ENCODE peak calls at places on chromosomes 16 and 17, in five cellular contexts. G is endothelial cell of umbilical vein, D is HepG2, Y is K562, L is H1. E is an unnamed sample.

GRCh38 chr17:49180303-49180702 is 30.1 kb downstream of the GNGT2 start:
- DNase-seq in G (peak; percentile 63), D (peak; percentile 65), Y (peak; percentile 76), L (no peak), E (peak; percentile 79)

GRCh38 chr16:53933407-53933806 is 229.5 kb downstream of the FTO start:
- DNase-seq in G (no peak), D (no peak), Y (no peak), L (no peak), E (no peak)

GRCh38 chr17:75876190-75876937 is 2.0 kb downstream of the TRIM47 start:
- DNase-seq in G (peak; percentile 40), D (peak; percentile 97), Y (no peak), L (no peak), E (peak; percentile 74)

GRCh38 chr16:3564889-3565141 is 12.4 kb downstream of the NLRC3 start:
- DNase-seq in G (no peak), D (no peak), Y (no peak), L (no peak), E (no peak)

GRCh38 chr17:39617446-39618251 is 9.1 kb upstream of the PPP1R1B start:
- DNase-seq in G (peak; percentile 47), D (no peak), Y (peak; percentile 77), L (no peak), E (peak; percentile 79)

GRCh38 chr16:86634290-86634689 is 55.9 kb downstream of the FOXL1 start:
- DNase-seq in G (peak; percentile 32), D (no peak), Y (peak; percentile 41), L (no peak), E (peak; percentile 27)

GRCh38 chr17:42135664-42136653 is 13.4 kb downstream of the HSPB9 start:
- DNase-seq in G (peak; percentile 90), D (peak; percentile 91), Y (no peak), L (no peak), E (peak; percentile 76)

GRCh38 chr17:20253323-20253722 is 214.0 kb downstream of the LGALS9B start:
- DNase-seq in G (no peak), D (no peak), Y (no peak), L (no peak), E (no peak)

GRCh38 chr17:39652635-39653315 is 12.4 kb upstream of the TCAP start:
- DNase-seq in G (peak; percentile 42), D (peak; percentile 88), Y (no peak), L (no peak), E (no peak)

GRCh38 chr17:62614142-62614541 is 13.3 kb upstream of the MRC2 start:
- DNase-seq in G (no peak), D (no peak), Y (no peak), L (no peak), E (no peak)

GRCh38 chr17:71987634-71988033 is 133.2 kb upstream of the SOX9 start:
- DNase-seq in G (no peak), D (no peak), Y (no peak), L (no peak), E (no peak)

GRCh38 chr17:71765437-71765836 is 355.4 kb upstream of the SOX9 start:
- DNase-seq in G (no peak), D (no peak), Y (no peak), L (no peak), E (no peak)

GRCh38 chr17:21209511-21210175 is 4.3 kb downstream of the TMEM11 start:
- DNase-seq in G (no peak), D (no peak), Y (no peak), L (no peak), E (no peak)

GRCh38 chr17:12667299-12667958 is 1.7 kb downstream of the MYOCD start:
- DNase-seq in G (peak; percentile 5), D (peak; percentile 62), Y (no peak), L (peak; percentile 19), E (peak; percentile 90)

GRCh38 chr17:76686538-76687277 is 24.1 kb downstream of the MXRA7 start:
- DNase-seq in G (no peak), D (no peak), Y (peak; percentile 6), L (no peak), E (no peak)

GRCh38 chr17:72362466-72363335 is 241.9 kb downstream of the SOX9 start:
- DNase-seq in G (no peak), D (peak; percentile 85), Y (no peak), L (no peak), E (peak; percentile 55)

GRCh38 chr17:17824780-17825614 is 11.8 kb downstream of the SREBF1 start:
- DNase-seq in G (no peak), D (no peak), Y (no peak), L (no peak), E (peak; percentile 53)

GRCh38 chr17:61770752-61771533 is 92.4 kb downstream of the BRIP1 start:
- DNase-seq in G (no peak), D (no peak), Y (no peak), L (no peak), E (no peak)

GRCh38 chr17:67056746-67057490 is 12.6 kb downstream of the CACNG1 start:
- DNase-seq in G (no peak), D (no peak), Y (no peak), L (no peak), E (no peak)

GRCh38 chr17:37234106-37234505 is 141.7 kb upstream of the C17orf78 start:
- DNase-seq in G (no peak), D (no peak), Y (no peak), L (no peak), E (no peak)

GRCh38 chr16:70779361-70779760 is 21.6 kb downstream of the VAC14 start:
- DNase-seq in G (no peak), D (no peak), Y (no peak), L (no peak), E (no peak)

GRCh38 chr17:5237541-5238016 is 2.9 kb upstream of the SCIMP start:
- DNase-seq in G (peak; percentile 64), D (peak; percentile 81), Y (peak; percentile 68), L (peak; percentile 46), E (peak; percentile 77)

GRCh38 chr17:20244671-20245070 is 222.7 kb downstream of the LGALS9B start:
- DNase-seq in G (no peak), D (no peak), Y (no peak), L (no peak), E (no peak)

GRCh38 chr16:83581082-83581481 is 226.7 kb upstream of the HSBP1 start:
- DNase-seq in G (no peak), D (no peak), Y (no peak), L (no peak), E (no peak)

GRCh38 chr17:36755586-36755985 is 154.2 kb downstream of the MRM1 start:
- DNase-seq in G (peak; percentile 5), D (peak; percentile 20), Y (peak; percentile 55), L (peak; percentile 41), E (peak; percentile 74)

GRCh38 chr16:80041399-80041798 is 440.9 kb upstream of the MAF start:
- DNase-seq in G (no peak), D (no peak), Y (no peak), L (no peak), E (no peak)

GRCh38 chr16:47132310-47132709 is 11.4 kb downstream of the NETO2 start:
- DNase-seq in G (peak; percentile 54), D (no peak), Y (no peak), L (no peak), E (no peak)

DNA sequence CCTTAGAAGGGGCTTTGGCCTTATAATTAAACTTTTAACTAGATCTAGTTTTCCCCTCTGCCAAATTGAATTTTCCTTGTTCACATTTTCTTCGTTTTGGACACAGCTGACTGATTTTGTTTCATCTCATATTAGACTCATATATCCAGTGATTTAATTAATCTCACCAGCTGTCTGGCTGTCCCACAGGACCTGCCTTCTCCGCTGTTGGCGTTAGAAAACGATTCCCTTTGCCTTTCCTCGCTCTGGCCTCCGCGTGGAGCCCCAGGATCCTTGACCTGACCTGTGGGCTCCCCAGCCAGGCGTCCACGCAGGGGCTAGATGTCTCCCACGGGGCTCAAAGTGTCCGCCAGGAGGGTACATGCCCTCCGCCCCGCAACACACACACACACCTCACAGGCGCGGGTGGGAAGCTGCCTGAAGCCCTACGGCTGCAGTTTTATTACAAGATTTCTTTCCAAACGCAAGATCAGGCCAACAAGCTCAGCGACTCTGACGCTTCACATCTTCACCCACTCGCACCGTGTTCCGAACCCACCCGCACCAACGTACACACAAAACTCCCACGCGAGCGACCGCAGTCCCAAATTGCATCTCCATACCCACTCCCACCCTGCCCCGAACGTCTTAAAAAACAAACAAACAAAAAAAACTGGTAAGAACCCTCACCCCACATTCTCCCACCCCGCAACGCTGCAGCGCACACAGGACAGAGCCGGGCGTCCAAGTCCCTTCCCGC is 1.1 kb downstream of the RPRML start:
- DNase-seq in G (no peak), D (no peak), Y (no peak), L (no peak), E (no peak)
- H3K4me3 ChIP-seq in G (peak overlapping the region; percentile 46), D (no peak overlapping the region), Y (no peak overlapping the region), L (peak overlapping the region; percentile 53), E (peak overlapping the region; percentile 60)

GRCh38 chr17:79813826-79814623 is 17.1 kb upstream of the CBX8 start:
- DNase-seq in G (no peak), D (no peak), Y (no peak), L (no peak), E (no peak)

GRCh38 chr17:79818026-79818758 is 21.0 kb downstream of the CBX4 start:
- DNase-seq in G (no peak), D (no peak), Y (no peak), L (no peak), E (no peak)

GRCh38 chr17:79814966-79815835 is 18.3 kb upstream of the CBX8 start:
- DNase-seq in G (no peak), D (no peak), Y (no peak), L (no peak), E (no peak)

GRCh38 chr17:79814624-79814965 is 17.7 kb upstream of the CBX8 start:
- DNase-seq in G (no peak), D (no peak), Y (no peak), L (no peak), E (no peak)

DNA sequence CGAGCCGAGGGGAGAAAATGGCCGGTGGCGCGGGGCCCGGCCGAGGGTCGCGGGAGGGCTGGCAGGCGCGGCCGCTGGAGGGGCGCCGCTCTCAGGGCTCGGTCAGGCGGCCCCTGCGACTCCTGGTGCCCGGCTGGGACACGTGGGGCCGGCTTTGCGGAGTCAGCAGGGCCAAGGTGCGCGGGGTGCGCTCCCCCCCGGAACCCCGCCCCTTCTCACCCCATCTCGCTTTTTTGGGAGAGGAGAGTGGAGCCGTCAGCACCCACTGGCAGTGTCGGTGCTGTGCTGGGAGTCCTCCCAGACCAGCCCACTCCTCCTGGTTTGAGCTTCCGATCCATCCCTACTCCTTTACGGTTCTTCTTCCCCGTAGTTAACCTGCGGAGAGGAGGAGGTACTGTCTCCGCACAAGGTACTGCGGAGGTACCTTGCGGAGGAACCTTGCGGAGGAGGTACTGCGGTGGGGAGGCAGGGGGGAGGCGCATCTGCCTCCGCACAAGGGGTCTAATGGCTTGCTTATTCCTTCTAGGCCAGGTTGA is 19.0 kb upstream of the CBX8 start:
- DNase-seq in G (no peak), D (no peak), Y (no peak), L (no peak), E (no peak)
- TF ChIP-seq JUN in G (no peak), D (no peak), Y (no peak), L (no peak), E (no peak)

DNA sequence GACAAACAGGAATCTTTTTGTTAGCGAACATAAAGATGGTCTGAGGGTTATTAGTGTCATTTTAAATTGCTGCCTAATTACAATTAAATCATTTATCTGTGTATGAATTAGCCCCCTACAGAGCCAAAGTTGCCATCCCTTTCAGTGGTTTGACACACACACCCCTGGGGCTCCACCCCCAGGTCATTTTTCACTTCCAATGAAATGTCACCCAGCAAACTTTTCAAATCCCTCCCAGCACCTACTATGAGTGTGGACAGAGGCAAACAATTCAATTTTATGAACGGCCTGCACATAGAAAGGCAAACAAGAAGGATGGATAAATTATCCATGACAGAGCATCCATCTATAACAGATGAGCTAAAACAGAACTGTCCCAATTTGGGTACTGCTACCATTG is 2.4 kb downstream of the MYH10 start:
- DNase-seq in G (no peak), D (no peak), Y (no peak), L (no peak), E (no peak)
- H3K4me3 ChIP-seq in G (peak overlapping the region; percentile 77), D (no peak overlapping the region), Y (peak overlapping the region; percentile 14), L (peak overlapping the region; percentile 84), E (no peak overlapping the region)

GRCh38 chr17:28346746-28347246 is 10.5 kb downstream of the POLDIP2 start:
- DNase-seq in G (peak; percentile 90), D (peak; percentile 69), Y (peak; percentile 36), L (no peak), E (no peak)
- TF ChIP-seq JUN in G (no peak), D (no peak), Y (no peak), L (no peak), E (no peak)

E was measured in A549.